ENCODE peak calls at places on chromosomes 3 and 15, in eight cellular contexts. T is germinal center; S is cardiac septum; M is BJ; G is DMS 273 treated with DMSO at 0.1 percent for 48 hours; A is type B pancreatic cell; R is activated CD8-positive, alpha-beta memory T cell treated with anti-CD3 and anti-CD28 coated beads for 4 hours; U is CD4-positive, alpha-beta T cell. Y is an unnamed sample.
A peak's percentile ranks its signal among the peaks of the same experiment; 100 is the strongest.

GRCh38 chr15:44315164-44315563 is 26.6 kb downstream of the GOLM2 start:
- DNase-seq in T (no peak), S (no peak), M (no peak), G (no peak), A (no peak), R (no peak), U (no peak), Y (no peak)

GRCh38 chr15:89400121-89400996 is 65.7 kb upstream of the POLG start:
- DNase-seq in T (no peak), S (no peak), M (no peak), G (no peak), A (no peak), R (no peak), U (no peak), Y (peak; percentile 58)

GRCh38 chr3:57006949-57007419 is 53.5 kb upstream of the SPATA12 start:
- DNase-seq in T (no peak), S (no peak), M (no peak), G (no peak), A (no peak), R (no peak), U (no peak), Y (no peak)

GRCh38 chr15:72365844-72366243 is 10.0 kb downstream of the HEXA start:
- DNase-seq in T (peak; percentile 17), S (no peak), M (no peak), G (no peak), A (no peak), R (no peak), U (no peak), Y (no peak)

GRCh38 chr3:3023106-3023505 is 87.1 kb downstream of the IL5RA start:
- DNase-seq in T (no peak), S (no peak), M (no peak), G (no peak), A (no peak), R (no peak), U (no peak), Y (no peak)

GRCh38 chr3:13495351-13495813 is 15.3 kb downstream of the HDAC11 start:
- DNase-seq in T (no peak), S (no peak), M (no peak), G (no peak), A (no peak), R (no peak), U (no peak), Y (no peak)

GRCh38 chr15:89888214-89888804 is 5.5 kb downstream of the AP3S2 start:
- DNase-seq in T (no peak), S (no peak), M (peak; percentile 67), G (peak; percentile 3), A (no peak), R (no peak), U (no peak), Y (peak; percentile 79)

GRCh38 chr3:30637310-30638227 is 31.2 kb downstream of the TGFBR2 start:
- DNase-seq in T (no peak), S (no peak), M (no peak), G (no peak), A (no peak), R (no peak), U (no peak), Y (no peak)

GRCh38 chr15:74128785-74129350 is 1.5 kb upstream of the ISLR2 start:
- DNase-seq in T (peak; percentile 2), S (no peak), M (no peak), G (no peak), A (no peak), R (no peak), U (no peak), Y (no peak)

GRCh38 chr3:133841196-133841595 is 35.6 kb downstream of the SRPRB start:
- DNase-seq in T (no peak), S (no peak), M (no peak), G (no peak), A (no peak), R (no peak), U (no peak), Y (peak; percentile 31)

GRCh38 chr15:24878153-24878552 is 76.6 kb upstream of the SNRPN start:
- DNase-seq in T (no peak), S (peak; percentile 78), M (no peak), G (no peak), A (no peak), R (no peak), U (no peak), Y (no peak)

GRCh38 chr3:149383703-149384102 is 6.3 kb upstream of the TM4SF1 start:
- DNase-seq in T (no peak), S (no peak), M (no peak), G (no peak), A (no peak), R (no peak), U (no peak), Y (no peak)

Y was measured in osteoblast.